ENCODE peak calls at places on chromosomes 2 and 18, in ten cellular contexts. J is astrocyte of the cerebellum; T is CD8-positive, alpha-beta T cell; L is cardiac fibroblast; X is tibial artery; P is body of pancreas; R is progenitor cell of endocrine pancreas; C is K562; E is fibroblast of pulmonary artery; K is left ventricle myocardium inferior. U is an unnamed sample.

GRCh38 chr2:65374999-65375398 is 57.4 kb downstream of the SPRED2 start:
- DNase-seq in J (no peak), T (no peak), L (no peak), X (no peak), P (no peak), R (no peak), C (no peak), E (no peak), K (no peak), U (no peak)

GRCh38 chr2:192194065-192194865 is 468 bp downstream of the TMEFF2 start:
- DNase-seq in J (no peak), T (peak), L (peak), X (peak), P (peak), R (peak), C (no peak), E (no peak), K (peak), U (peak)

GRCh38 chr2:145749556-145749955 is 1229.6 kb upstream of the ZEB2 start:
- DNase-seq in J (no peak), T (no peak), L (no peak), X (no peak), P (no peak), R (no peak), C (no peak), E (no peak), K (no peak), U (no peak)

GRCh38 chr2:79660552-79660951 is 147.7 kb downstream of the CTNNA2 start:
- DNase-seq in J (peak), T (no peak), L (peak), X (no peak), P (no peak), R (no peak), C (no peak), E (no peak), K (no peak), U (no peak)

GRCh38 chr18:24792164-24792563 is 331.7 kb downstream of the HRH4 start:
- DNase-seq in J (no peak), T (no peak), L (no peak), X (no peak), P (no peak), R (no peak), C (no peak), E (no peak), K (no peak), U (no peak)

GRCh38 chr2:179536185-179536584 is 271.6 kb upstream of the SESTD1 start:
- DNase-seq in J (no peak), T (no peak), L (peak), X (no peak), P (no peak), R (no peak), C (no peak), E (peak), K (no peak), U (no peak)

GRCh38 chr18:35915056-35915455 is 57.4 kb upstream of the RMP24 start:
- DNase-seq in J (no peak), T (no peak), L (no peak), X (no peak), P (no peak), R (no peak), C (no peak), E (no peak), K (no peak), U (no peak)

GRCh38 chr2:125652260-125652659 is 1003.7 kb upstream of the GYPC start:
- DNase-seq in J (no peak), T (no peak), L (no peak), X (no peak), P (no peak), R (no peak), C (no peak), E (no peak), K (no peak), U (no peak)

GRCh38 chr2:160228141-160228963 is 28.3 kb upstream of the ITGB6 start:
- DNase-seq in J (peak), T (no peak), L (peak), X (no peak), P (no peak), R (no peak), C (no peak), E (peak), K (no peak), U (no peak)

GRCh38 chr2:68643011-68643873 is at the start of gene PROKR1:
- DNase-seq in J (no peak), T (no peak), L (peak), X (no peak), P (peak), R (peak), C (peak), E (peak), K (peak), U (peak)

GRCh38 chr2:239184968-239185903 is 215.6 kb downstream of the HDAC4 start:
- DNase-seq in J (no peak), T (no peak), L (no peak), X (no peak), P (no peak), R (no peak), C (no peak), E (no peak), K (peak), U (no peak)

GRCh38 chr18:11859903-11860407 is 8.7 kb downstream of the CHMP1B start:
- DNase-seq in J (no peak), T (no peak), L (peak), X (no peak), P (no peak), R (no peak), C (peak), E (peak), K (no peak), U (no peak)

GRCh38 chr18:25921677-25922421 is 168.6 kb downstream of the SS18 start:
- DNase-seq in J (no peak), T (peak), L (peak), X (no peak), P (peak), R (no peak), C (peak), E (peak), K (no peak), U (no peak)

GRCh38 chr18:61797691-61798590 is 94.9 kb downstream of the RNF152 start:
- DNase-seq in J (no peak), T (no peak), L (no peak), X (no peak), P (no peak), R (no peak), C (no peak), E (no peak), K (no peak), U (no peak)

GRCh38 chr2:152247337-152247695 is 71.8 kb upstream of the STAM2 start:
- DNase-seq in J (no peak), T (no peak), L (peak), X (no peak), P (no peak), R (no peak), C (no peak), E (no peak), K (no peak), U (no peak)

GRCh38 chr2:178480227-178481181 is at the start of gene PLEKHA3:
- DNase-seq in J (peak), T (peak), L (peak), X (peak), P (peak), R (peak), C (peak), E (peak), K (peak), U (peak)

DNA sequence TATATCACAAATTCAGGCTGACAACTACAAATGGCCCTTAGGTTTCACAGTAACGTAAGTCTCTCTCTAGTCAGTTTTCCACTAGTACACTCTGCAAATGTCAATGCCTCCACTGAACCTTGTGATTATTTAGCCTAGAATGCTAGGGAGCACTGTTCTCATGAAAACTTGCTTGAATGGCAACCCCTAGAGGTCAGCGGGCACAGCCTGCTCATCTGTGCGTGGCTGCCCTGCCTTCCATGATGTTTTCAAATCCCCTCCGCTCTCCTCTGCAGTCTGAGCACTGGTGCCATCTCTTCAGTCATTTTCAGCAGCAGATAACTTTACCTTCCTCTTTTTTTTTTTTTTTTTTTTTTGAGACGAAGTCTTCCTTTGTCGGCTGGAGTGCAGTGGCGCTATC is 84.1 kb upstream of the GULP1 start:
- DNase-seq in J (no peak), T (no peak), L (no peak), X (no peak), P (no peak), R (no peak), C (no peak), E (no peak), K (no peak), U (no peak)
- TF ChIP-seq CTCF in J (no peak), T (no peak), L (no peak), X (no peak), P (no peak), R (no peak), C (no peak), E (no peak), K (no peak), U (no peak)

GRCh38 chr18:74493689-74494088 is 2.5 kb upstream of the CNDP2 start:
- DNase-seq in J (peak), T (peak), L (peak), X (peak), P (peak), R (no peak), C (no peak), E (peak), K (no peak), U (no peak)
- TF ChIP-seq CTCF in J (peak), T (peak), L (peak), X (peak), P (peak), R (peak), C (peak), E (peak), K (peak), U (peak)

GRCh38 chr2:127810637-127811396 is at the start of gene WDR33:
- DNase-seq in J (peak), T (peak), L (peak), X (peak), P (peak), R (peak), C (peak), E (peak), K (peak), U (peak)
- TF ChIP-seq CTCF in J (peak), T (no peak), L (no peak), X (peak), P (no peak), R (no peak), C (peak), E (peak), K (peak), U (no peak)

DNA sequence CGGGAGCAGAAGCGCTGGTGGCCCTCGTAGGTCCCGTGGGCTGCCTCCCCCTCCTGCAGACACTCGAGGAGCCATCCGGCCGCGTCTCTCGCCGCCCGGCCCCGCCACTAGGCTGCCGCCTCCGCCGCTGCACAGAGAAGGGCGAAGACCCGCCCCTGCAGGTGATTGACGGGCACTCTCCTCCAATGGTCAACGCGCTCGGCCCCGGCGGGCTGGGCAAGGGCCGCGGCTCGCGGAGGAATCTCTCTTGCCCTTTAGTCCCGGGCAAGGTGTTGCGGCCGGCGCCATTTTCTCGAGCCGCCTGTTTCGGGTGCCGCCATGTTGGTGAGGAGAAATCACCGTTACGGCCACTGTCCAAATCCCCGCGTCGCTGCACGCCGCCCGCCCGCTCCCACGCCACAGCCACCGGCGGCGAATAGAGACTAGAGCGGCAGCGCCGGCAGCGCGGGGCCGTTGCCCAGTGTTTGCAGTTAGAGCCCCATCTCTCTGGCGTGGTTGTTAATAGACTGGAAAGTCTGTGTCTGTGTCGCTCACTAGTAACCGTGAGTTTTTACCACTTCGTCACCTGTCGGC is at the start of gene ZC3H6:
- DNase-seq in J (peak), T (peak), L (peak), X (peak), P (peak), R (peak), C (peak), E (peak), K (peak), U (peak)
- TF ChIP-seq CTCF in J (no peak), T (peak), L (peak), X (peak), P (no peak), R (no peak), C (peak), E (no peak), K (peak), U (no peak)

GRCh38 chr2:7620255-7620654 is 703.0 kb downstream of the RNF144A start:
- DNase-seq in J (no peak), T (no peak), L (no peak), X (no peak), P (no peak), R (no peak), C (no peak), E (no peak), K (no peak), U (no peak)
- TF ChIP-seq CTCF in J (no peak), T (no peak), L (no peak), X (no peak), P (no peak), R (no peak), C (no peak), E (no peak), K (no peak), U (no peak)

GRCh38 chr2:122451040-122451439 is 695.6 kb downstream of the TSN start:
- DNase-seq in J (no peak), T (no peak), L (peak), X (no peak), P (peak), R (no peak), C (peak), E (peak), K (no peak), U (no peak)
- TF ChIP-seq CTCF in J (peak), T (no peak), L (peak), X (peak), P (no peak), R (peak), C (peak), E (peak), K (peak), U (peak)

U was measured in mesothelial cell of epicardium.